ENCODE peak calls at places on chromosomes 11 and 22, in nine cellular contexts. Q is adrenal gland; N is GM10248; W is cardiac septum; M is MM.1S; P is hypothalamus; H is HFFc6; R is stimulated activated CD4-positive, alpha-beta T cell treated with anti-CD3 and anti-CD28 coated beads, TNF-alpha, amount 100 ng/mL, for 4 hours; B is EL. G is an unnamed sample.

GRCh38 chr11:120210651-120211521 is at the start of gene OAF:
- DNase-seq in Q (peak), N (peak), W (peak), M (peak), P (peak), H (peak), R (peak), B (peak), G (peak)

GRCh38 chr11:126461096-126461440 is 105.6 kb downstream of the ST3GAL4 start:
- DNase-seq in Q (no peak), N (no peak), W (no peak), M (no peak), P (no peak), H (no peak), R (no peak), B (no peak), G (no peak)

GRCh38 chr11:862028-862703 is 19.5 kb downstream of the TSPAN4 start:
- DNase-seq in Q (no peak), N (no peak), W (no peak), M (no peak), P (no peak), H (no peak), R (no peak), B (no peak), G (no peak)

GRCh38 chr11:1300121-1300520 is 9.3 kb downstream of the TOLLIP start:
- DNase-seq in Q (no peak), N (no peak), W (no peak), M (no peak), P (no peak), H (no peak), R (no peak), B (no peak), G (no peak)

GRCh38 chr11:64297722-64298358 is 2.3 kb upstream of the CATSPERZ start:
- DNase-seq in Q (no peak), N (no peak), W (no peak), M (peak), P (no peak), H (no peak), R (no peak), B (no peak), G (no peak)

GRCh38 chr11:19723572-19724342 is 11.1 kb downstream of the NAV2 start:
- DNase-seq in Q (no peak), N (no peak), W (no peak), M (no peak), P (peak), H (peak), R (no peak), B (peak), G (peak)

GRCh38 chr22:37741312-37741795 is 44.5 kb downstream of the TRIOBP start:
- DNase-seq in Q (peak), N (no peak), W (peak), M (no peak), P (peak), H (peak), R (no peak), B (peak), G (peak)

GRCh38 chr11:69510471-69511357 is 29.3 kb downstream of the LINC01488 start:
- DNase-seq in Q (no peak), N (no peak), W (peak), M (no peak), P (no peak), H (peak), R (no peak), B (peak), G (peak)

GRCh38 chr22:47009304-47010101 is 247.1 kb downstream of the TBC1D22A start:
- DNase-seq in Q (no peak), N (no peak), W (no peak), M (no peak), P (no peak), H (no peak), R (no peak), B (no peak), G (no peak)

GRCh38 chr11:39732002-39732401 is 1727.5 kb downstream of the LRRC4C start:
- DNase-seq in Q (no peak), N (no peak), W (no peak), M (peak), P (no peak), H (no peak), R (no peak), B (no peak), G (no peak)

GRCh38 chr11:20026629-20027545 is 133.4 kb downstream of the DBX1 start:
- DNase-seq in Q (no peak), N (no peak), W (peak), M (no peak), P (no peak), H (no peak), R (no peak), B (no peak), G (no peak)

GRCh38 chr11:109733245-109733644 is 311.3 kb downstream of the C11orf87 start:
- DNase-seq in Q (no peak), N (no peak), W (no peak), M (no peak), P (no peak), H (peak), R (no peak), B (peak), G (peak)

GRCh38 chr11:46099973-46100335 is 21.3 kb downstream of the PHF21A start:
- DNase-seq in Q (no peak), N (no peak), W (no peak), M (peak), P (no peak), H (no peak), R (no peak), B (peak), G (peak)

GRCh38 chr11:16542353-16542752 is 186.0 kb upstream of the SOX6 start:
- DNase-seq in Q (no peak), N (no peak), W (no peak), M (no peak), P (no peak), H (no peak), R (no peak), B (no peak), G (no peak)

GRCh38 chr11:123516238-123516637 is 86.2 kb downstream of the GRAMD1B start:
- DNase-seq in Q (no peak), N (no peak), W (no peak), M (no peak), P (no peak), H (no peak), R (no peak), B (no peak), G (no peak)

GRCh38 chr22:46589871-46590271 is 30.3 kb upstream of the GRAMD4 start:
- DNase-seq in Q (no peak), N (no peak), W (no peak), M (no peak), P (no peak), H (no peak), R (no peak), B (no peak), G (no peak)

GRCh38 chr11:126430581-126431320 is 75.3 kb downstream of the ST3GAL4 start:
- DNase-seq in Q (no peak), N (no peak), W (no peak), M (no peak), P (no peak), H (no peak), R (no peak), B (peak), G (no peak)

GRCh38 chr11:105466582-105467228 is 143.2 kb upstream of the GRIA4 start:
- DNase-seq in Q (no peak), N (no peak), W (no peak), M (no peak), P (no peak), H (peak), R (no peak), B (peak), G (no peak)

GRCh38 chr11:60700689-60701508 is 1.5 kb downstream of the MS4A8 start:
- DNase-seq in Q (no peak), N (peak), W (no peak), M (peak), P (no peak), H (no peak), R (no peak), B (peak), G (no peak)

GRCh38 chr22:24474221-24474620 is 20.9 kb upstream of the UPB1 start:
- DNase-seq in Q (no peak), N (no peak), W (no peak), M (no peak), P (no peak), H (peak), R (no peak), B (peak), G (peak)

GRCh38 chr11:27933992-27934829 is 173.7 kb downstream of the KIF18A start:
- DNase-seq in Q (no peak), N (no peak), W (no peak), M (no peak), P (no peak), H (peak), R (no peak), B (peak), G (peak)

GRCh38 chr22:20967697-20968201 is 694 bp downstream of the AIFM3 start:
- DNase-seq in Q (no peak), N (no peak), W (no peak), M (no peak), P (no peak), H (no peak), R (no peak), B (no peak), G (no peak)

GRCh38 chr22:18109410-18110193 is 1.0 kb upstream of the TUBA8 start:
- DNase-seq in Q (no peak), N (no peak), W (no peak), M (no peak), P (no peak), H (no peak), R (no peak), B (no peak), G (no peak)

GRCh38 chr11:100632970-100633452 is 54.1 kb upstream of the ARHGAP42 start:
- DNase-seq in Q (peak), N (no peak), W (peak), M (no peak), P (peak), H (no peak), R (no peak), B (peak), G (no peak)

GRCh38 chr11:69513663-69514062 is 32.2 kb downstream of the LINC01488 start:
- DNase-seq in Q (no peak), N (no peak), W (peak), M (no peak), P (no peak), H (no peak), R (no peak), B (no peak), G (no peak)

G was measured in GM03348.